ENCODE peak calls at places on chromosomes 11 and 22, in four cellular contexts. E is CD4-positive, alpha-beta memory T cell; K is A549; P is NT2/D1. N is an unnamed sample.

GRCh38 chr22:38732251-38732815 is 23.5 kb downstream of the SUN2 start:
- DNase-seq in E (no peak), K (no peak), P (no peak), N (no peak)

GRCh38 chr11:79708319-79708928 is 267.6 kb upstream of the TENM4 start:
- DNase-seq in E (no peak), K (peak), P (peak), N (peak)

GRCh38 chr11:71307811-71308645 is 55.7 kb upstream of the SHANK2 start:
- DNase-seq in E (no peak), K (no peak), P (no peak), N (no peak)

GRCh38 chr22:37498289-37498909 is 12.2 kb upstream of the MFNG start:
- DNase-seq in E (peak), K (peak), P (peak), N (no peak)

GRCh38 chr11:119309953-119310681 is 6.8 kb downstream of the MCAM start:
- DNase-seq in E (no peak), K (no peak), P (no peak), N (no peak)

GRCh38 chr11:130804306-130805077 is 111.8 kb downstream of the SNX19 start:
- DNase-seq in E (no peak), K (no peak), P (no peak), N (no peak)

GRCh38 chr11:78798567-78799170 is 224.0 kb upstream of the NARS2 start:
- DNase-seq in E (no peak), K (peak), P (peak), N (peak)

GRCh38 chr11:125112235-125112604 is 794 bp upstream of the TMEM218 start:
- DNase-seq in E (no peak), K (no peak), P (no peak), N (no peak)

GRCh38 chr11:78691215-78691614 is 116.6 kb upstream of the NARS2 start:
- DNase-seq in E (no peak), K (no peak), P (no peak), N (no peak)

GRCh38 chr11:46727952-46728658 is 9.1 kb downstream of the F2 start:
- DNase-seq in E (no peak), K (no peak), P (no peak), N (no peak)

GRCh38 chr11:78138694-78139421 is 568 bp downstream of the ALG8 start:
- DNase-seq in E (no peak), K (peak), P (no peak), N (no peak)

GRCh38 chr11:111395081-111395480 is 16.0 kb upstream of the POU2AF1 start:
- DNase-seq in E (no peak), K (no peak), P (no peak), N (no peak)

GRCh38 chr11:117232022-117232878 is at the start of the genes PCSK7 and RNF214:
- DNase-seq in E (peak), K (peak), P (peak), N (no peak)

GRCh38 chr11:111370270-111370901 is 8.7 kb downstream of the POU2AF1 start:
- DNase-seq in E (no peak), K (no peak), P (no peak), N (no peak)

GRCh38 chr11:1403721-1404460 is 14.2 kb downstream of the BRSK2 start:
- DNase-seq in E (no peak), K (no peak), P (no peak), N (no peak)

GRCh38 chr11:70474710-70475109 is 76.4 kb downstream of the CTTN start:
- DNase-seq in E (no peak), K (no peak), P (no peak), N (no peak)

GRCh38 chr11:104918113-104918824 is 20.0 kb upstream of the CASP12 start:
- DNase-seq in E (peak), K (no peak), P (no peak), N (no peak)

GRCh38 chr11:1759851-1760220 is 3.9 kb downstream of the CTSD start:
- DNase-seq in E (no peak), K (no peak), P (no peak), N (no peak)

GRCh38 chr11:36214976-36215687 is 74.1 kb downstream of the COMMD9 start:
- DNase-seq in E (no peak), K (no peak), P (no peak), N (no peak)

GRCh38 chr11:127737499-127737898 is 736.9 kb upstream of the KIRREL3 start:
- DNase-seq in E (no peak), K (no peak), P (no peak), N (no peak)

GRCh38 chr11:111044751-111045407 is 200.6 kb upstream of the POU2AF2 start:
- DNase-seq in E (no peak), K (no peak), P (no peak), N (no peak)

GRCh38 chr11:69442807-69443137 is 38.7 kb upstream of the LINC01488 start:
- DNase-seq in E (no peak), K (no peak), P (no peak), N (no peak)

GRCh38 chr11:11400121-11400520 is 47.1 kb upstream of the CSNK2A3 start:
- DNase-seq in E (no peak), K (no peak), P (no peak), N (no peak)

GRCh38 chr22:47073101-47073500 is 310.7 kb downstream of the TBC1D22A start:
- DNase-seq in E (no peak), K (no peak), P (no peak), N (no peak)

GRCh38 chr11:45537617-45538016 is 127.8 kb downstream of the CHST1 start:
- DNase-seq in E (no peak), K (no peak), P (no peak), N (no peak)

GRCh38 chr11:122339661-122340060 is 223.6 kb upstream of the BLID start:
- DNase-seq in E (no peak), K (no peak), P (no peak), N (no peak)

GRCh38 chr11:121389651-121390050 is 62.5 kb upstream of the SORL1 start:
- DNase-seq in E (no peak), K (no peak), P (peak), N (no peak)

GRCh38 chr22:19943665-19944026 is 2.0 kb upstream of the TXNRD2 start:
- DNase-seq in E (no peak), K (peak), P (no peak), N (no peak)

GRCh38 chr11:93717501-93717900 is 23.8 kb downstream of the TAF1D start:
- DNase-seq in E (no peak), K (no peak), P (no peak), N (no peak)

GRCh38 chr11:44978279-44978960 is 27.7 kb upstream of the TP53I11 start:
- DNase-seq in E (no peak), K (no peak), P (no peak), N (no peak)

GRCh38 chr22:29139965-29140782 is 65.5 kb upstream of the EMID1 start:
- DNase-seq in E (no peak), K (no peak), P (no peak), N (no peak)

GRCh38 chr11:16026849-16027248 is 329.5 kb downstream of the SOX6 start:
- DNase-seq in E (no peak), K (no peak), P (no peak), N (no peak)

GRCh38 chr22:31308181-31308580 is 15.9 kb upstream of the PIK3IP1 start:
- DNase-seq in E (no peak), K (no peak), P (no peak), N (no peak)

GRCh38 chr11:34647532-34647931 is 26.6 kb downstream of the EHF start:
- DNase-seq in E (no peak), K (no peak), P (no peak), N (no peak)

GRCh38 chr11:66443602-66444001 is 5.0 kb upstream of the MRPL11 start:
- DNase-seq in E (no peak), K (peak), P (no peak), N (no peak)

N was measured in iPS DF 19.7.